ENCODE peak calls at places on chromosomes 5 and 9, in six cellular contexts. One of them, this sample, is unnamed.

GRCh38 chr5:123875444-123876264 is 363.7 kb downstream of the CSNK1G3 start:
- DNase-seq in suprapubic skin: no peak
- DNase-seq in uterus: no peak
- DNase-seq in WTC11: peak
- DNase-seq in RWPE1: no peak
- DNase-seq in thyroid gland: peak
- DNase-seq in this sample: no peak

GRCh38 chr5:59430066-59430702 is 463.3 kb downstream of the PDE4D start:
- DNase-seq in WTC11: no peak
- DNase-seq in thyroid gland: no peak
- DNase-seq in suprapubic skin: no peak
- DNase-seq in RWPE1: no peak
- DNase-seq in uterus: no peak
- DNase-seq in this sample: no peak

GRCh38 chr5:38453506-38453905 is 102.9 kb downstream of the LIFR start:
- DNase-seq in uterus: no peak
- DNase-seq in thyroid gland: no peak
- DNase-seq in suprapubic skin: no peak
- DNase-seq in RWPE1: no peak
- DNase-seq in WTC11: no peak
- DNase-seq in this sample: no peak

GRCh38 chr5:168609806-168610482 is 30.8 kb upstream of the PANK3 start:
- DNase-seq in RWPE1: no peak
- DNase-seq in suprapubic skin: no peak
- DNase-seq in thyroid gland: no peak
- DNase-seq in WTC11: no peak
- DNase-seq in uterus: no peak
- DNase-seq in this sample: no peak

GRCh38 chr5:367358-368130 is 46.0 kb downstream of the AHRR start:
- DNase-seq in uterus: no peak
- DNase-seq in RWPE1: no peak
- DNase-seq in suprapubic skin: no peak
- DNase-seq in WTC11: peak
- DNase-seq in thyroid gland: no peak
- DNase-seq in this sample: peak

GRCh38 chr5:94916619-94917018 is 298.1 kb downstream of the SLF1 start:
- DNase-seq in uterus: no peak
- DNase-seq in suprapubic skin: no peak
- DNase-seq in RWPE1: no peak
- DNase-seq in thyroid gland: peak
- DNase-seq in WTC11: no peak
- DNase-seq in this sample: no peak

GRCh38 chr5:176144508-176144907 is 93.7 kb upstream of the SIMC1 start:
- DNase-seq in suprapubic skin: no peak
- DNase-seq in RWPE1: no peak
- DNase-seq in thyroid gland: no peak
- DNase-seq in uterus: no peak
- DNase-seq in WTC11: no peak
- DNase-seq in this sample: no peak

GRCh38 chr9:127562271-127562780 is 49.8 kb upstream of the STXBP1 start:
- DNase-seq in RWPE1: no peak
- DNase-seq in uterus: no peak
- DNase-seq in WTC11: no peak
- DNase-seq in thyroid gland: no peak
- DNase-seq in suprapubic skin: no peak
- DNase-seq in this sample: no peak

GRCh38 chr9:128554155-128554862 is 1.9 kb downstream of the SPTAN1 start:
- DNase-seq in RWPE1: peak
- DNase-seq in thyroid gland: peak
- DNase-seq in uterus: peak
- DNase-seq in WTC11: peak
- DNase-seq in suprapubic skin: peak
- DNase-seq in this sample: no peak

GRCh38 chr5:10288600-10289213 is 19.0 kb downstream of the CMBL start:
- DNase-seq in suprapubic skin: peak
- DNase-seq in RWPE1: peak
- DNase-seq in thyroid gland: peak
- DNase-seq in WTC11: no peak
- DNase-seq in uterus: no peak
- DNase-seq in this sample: no peak

GRCh38 chr5:142798099-142798768 is 28.1 kb downstream of the ARHGAP26 start:
- DNase-seq in uterus: no peak
- DNase-seq in suprapubic skin: no peak
- DNase-seq in RWPE1: no peak
- DNase-seq in WTC11: no peak
- DNase-seq in thyroid gland: no peak
- DNase-seq in this sample: no peak

GRCh38 chr9:133100518-133101355 is 20.3 kb downstream of the RALGDS start:
- DNase-seq in uterus: no peak
- DNase-seq in suprapubic skin: peak
- DNase-seq in thyroid gland: no peak
- DNase-seq in RWPE1: no peak
- DNase-seq in WTC11: no peak
- DNase-seq in this sample: no peak

GRCh38 chr5:98454904-98455303 is 318.6 kb upstream of the RGMB start:
- DNase-seq in RWPE1: peak
- DNase-seq in thyroid gland: no peak
- DNase-seq in WTC11: no peak
- DNase-seq in suprapubic skin: no peak
- DNase-seq in uterus: no peak
- DNase-seq in this sample: no peak

GRCh38 chr5:176889321-176890280 is 9.5 kb downstream of the HK3 start:
- DNase-seq in thyroid gland: no peak
- DNase-seq in suprapubic skin: no peak
- DNase-seq in uterus: no peak
- DNase-seq in WTC11: no peak
- DNase-seq in RWPE1: no peak
- DNase-seq in this sample: peak

GRCh38 chr5:90792725-90793124 is 234.1 kb downstream of the ADGRV1 start:
- DNase-seq in suprapubic skin: no peak
- DNase-seq in RWPE1: no peak
- DNase-seq in WTC11: no peak
- DNase-seq in thyroid gland: no peak
- DNase-seq in uterus: no peak
- DNase-seq in this sample: no peak

GRCh38 chr5:98510111-98510510 is 263.4 kb upstream of the RGMB start:
- DNase-seq in thyroid gland: no peak
- DNase-seq in RWPE1: no peak
- DNase-seq in suprapubic skin: no peak
- DNase-seq in uterus: no peak
- DNase-seq in WTC11: no peak
- DNase-seq in this sample: no peak

GRCh38 chr9:11319477-11320060 is 706.8 kb upstream of the PTPRD start:
- DNase-seq in thyroid gland: no peak
- DNase-seq in suprapubic skin: no peak
- DNase-seq in WTC11: peak
- DNase-seq in uterus: no peak
- DNase-seq in RWPE1: peak
- DNase-seq in this sample: no peak

GRCh38 chr5:82164957-82165698 is 113.0 kb downstream of the RPS23 start:
- DNase-seq in thyroid gland: no peak
- DNase-seq in RWPE1: peak
- DNase-seq in WTC11: peak
- DNase-seq in uterus: no peak
- DNase-seq in suprapubic skin: no peak
- DNase-seq in this sample: no peak

GRCh38 chr5:90962481-90962880 is 403.9 kb downstream of the ADGRV1 start:
- DNase-seq in WTC11: no peak
- DNase-seq in thyroid gland: no peak
- DNase-seq in RWPE1: no peak
- DNase-seq in uterus: no peak
- DNase-seq in suprapubic skin: no peak
- DNase-seq in this sample: no peak

GRCh38 chr9:114718801-114719221 is 36.8 kb upstream of the TEX48 start:
- DNase-seq in uterus: no peak
- DNase-seq in thyroid gland: no peak
- DNase-seq in suprapubic skin: no peak
- DNase-seq in RWPE1: peak
- DNase-seq in WTC11: no peak
- DNase-seq in this sample: no peak

GRCh38 chr5:9354336-9355081 is 191.4 kb downstream of the SEMA5A start:
- DNase-seq in RWPE1: no peak
- DNase-seq in WTC11: no peak
- DNase-seq in suprapubic skin: no peak
- DNase-seq in uterus: no peak
- DNase-seq in thyroid gland: no peak
- DNase-seq in this sample: no peak

GRCh38 chr9:136438909-136439549 is 616 bp downstream of the INPP5E start:
- DNase-seq in WTC11: peak
- DNase-seq in suprapubic skin: no peak
- DNase-seq in thyroid gland: peak
- DNase-seq in RWPE1: peak
- DNase-seq in uterus: peak
- DNase-seq in this sample: no peak

GRCh38 chr5:89396262-89396975 is 513.4 kb upstream of the MEF2C start:
- DNase-seq in RWPE1: no peak
- DNase-seq in uterus: no peak
- DNase-seq in WTC11: no peak
- DNase-seq in thyroid gland: no peak
- DNase-seq in suprapubic skin: no peak
- DNase-seq in this sample: no peak

GRCh38 chr5:34847056-34847455 is 8.1 kb downstream of the TTC23L start:
- DNase-seq in suprapubic skin: no peak
- DNase-seq in uterus: no peak
- DNase-seq in RWPE1: no peak
- DNase-seq in WTC11: no peak
- DNase-seq in thyroid gland: no peak
- DNase-seq in this sample: no peak

GRCh38 chr9:21890696-21891095 is 88.3 kb downstream of the MTAP start:
- DNase-seq in RWPE1: no peak
- DNase-seq in WTC11: no peak
- DNase-seq in thyroid gland: no peak
- DNase-seq in suprapubic skin: no peak
- DNase-seq in uterus: no peak
- DNase-seq in this sample: no peak

GRCh38 chr5:8956659-8957058 is 589.2 kb downstream of the SEMA5A start:
- DNase-seq in suprapubic skin: no peak
- DNase-seq in RWPE1: no peak
- DNase-seq in uterus: no peak
- DNase-seq in thyroid gland: no peak
- DNase-seq in WTC11: no peak
- DNase-seq in this sample: no peak

GRCh38 chr5:885529-885928 is 7.1 kb downstream of the BRD9 start:
- DNase-seq in RWPE1: no peak
- DNase-seq in WTC11: no peak
- DNase-seq in uterus: no peak
- DNase-seq in thyroid gland: no peak
- DNase-seq in suprapubic skin: peak
- DNase-seq in this sample: no peak

GRCh38 chr9:111961575-111961974 is 65.0 kb downstream of the UGCG start:
- DNase-seq in RWPE1: no peak
- DNase-seq in suprapubic skin: no peak
- DNase-seq in thyroid gland: peak
- DNase-seq in WTC11: no peak
- DNase-seq in uterus: no peak
- DNase-seq in this sample: no peak
- TF ChIP-seq CTCF in RWPE1: no peak
- TF ChIP-seq CTCF in suprapubic skin: no peak
- TF ChIP-seq CTCF in thyroid gland: no peak
- TF ChIP-seq CTCF in WTC11: no peak
- TF ChIP-seq CTCF in uterus: no peak
- TF ChIP-seq CTCF in this sample: no peak

DNA sequence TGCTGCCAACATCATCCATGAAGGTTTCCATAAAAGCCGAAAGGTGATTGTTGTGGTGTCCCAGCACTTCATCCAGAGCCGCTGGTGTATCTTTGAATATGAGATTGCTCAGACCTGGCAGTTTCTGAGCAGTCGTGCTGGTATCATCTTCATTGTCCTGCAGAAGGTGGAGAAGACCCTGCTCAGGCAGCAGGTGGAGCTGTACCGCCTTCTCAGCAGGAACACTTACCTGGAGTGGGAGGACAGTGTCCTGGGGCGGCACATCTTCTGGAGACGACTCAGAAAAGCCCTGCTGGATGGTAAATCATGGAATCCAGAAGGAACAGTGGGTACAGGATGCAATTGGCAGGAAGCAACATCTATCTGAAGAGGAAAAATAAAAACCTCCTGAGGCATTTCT is 10.1 kb downstream of the TLR4 start:
- DNase-seq in suprapubic skin: no peak
- DNase-seq in WTC11: peak
- DNase-seq in RWPE1: no peak
- DNase-seq in uterus: no peak
- DNase-seq in thyroid gland: no peak
- DNase-seq in this sample: no peak
- TF ChIP-seq CTCF in suprapubic skin: no peak
- TF ChIP-seq CTCF in WTC11: no peak
- TF ChIP-seq CTCF in RWPE1: no peak
- TF ChIP-seq CTCF in uterus: no peak
- TF ChIP-seq CTCF in thyroid gland: no peak
- TF ChIP-seq CTCF in this sample: no peak

GRCh38 chr5:67319935-67320725 is 123.5 kb upstream of the CD180 start:
- DNase-seq in WTC11: no peak
- DNase-seq in thyroid gland: no peak
- DNase-seq in uterus: no peak
- DNase-seq in suprapubic skin: no peak
- DNase-seq in RWPE1: peak
- DNase-seq in this sample: no peak
- TF ChIP-seq CTCF in WTC11: no peak
- TF ChIP-seq CTCF in thyroid gland: no peak
- TF ChIP-seq CTCF in uterus: no peak
- TF ChIP-seq CTCF in suprapubic skin: no peak
- TF ChIP-seq CTCF in RWPE1: no peak
- TF ChIP-seq CTCF in this sample: no peak

GRCh38 chr5:165723931-165724330 is 2218.5 kb downstream of the MAT2B start:
- DNase-seq in RWPE1: peak
- DNase-seq in suprapubic skin: no peak
- DNase-seq in thyroid gland: no peak
- DNase-seq in WTC11: no peak
- DNase-seq in uterus: no peak
- DNase-seq in this sample: no peak
- TF ChIP-seq CTCF in RWPE1: no peak
- TF ChIP-seq CTCF in suprapubic skin: no peak
- TF ChIP-seq CTCF in thyroid gland: no peak
- TF ChIP-seq CTCF in WTC11: no peak
- TF ChIP-seq CTCF in uterus: no peak
- TF ChIP-seq CTCF in this sample: no peak

GRCh38 chr5:159937580-159937979 is 21.3 kb downstream of the ADRA1B start:
- DNase-seq in thyroid gland: no peak
- DNase-seq in RWPE1: no peak
- DNase-seq in WTC11: no peak
- DNase-seq in suprapubic skin: no peak
- DNase-seq in uterus: no peak
- DNase-seq in this sample: no peak

GRCh38 chr5:159935946-159936345 is 19.7 kb downstream of the ADRA1B start:
- DNase-seq in RWPE1: no peak
- DNase-seq in thyroid gland: no peak
- DNase-seq in uterus: no peak
- DNase-seq in suprapubic skin: no peak
- DNase-seq in WTC11: no peak
- DNase-seq in this sample: no peak

GRCh38 chr5:159933531-159934485 is 17.5 kb downstream of the ADRA1B start:
- DNase-seq in uterus: no peak
- DNase-seq in WTC11: no peak
- DNase-seq in RWPE1: no peak
- DNase-seq in suprapubic skin: no peak
- DNase-seq in thyroid gland: peak
- DNase-seq in this sample: no peak

GRCh38 chr5:159936686-159937329 is 20.5 kb downstream of the ADRA1B start:
- DNase-seq in WTC11: no peak
- DNase-seq in RWPE1: peak
- DNase-seq in suprapubic skin: no peak
- DNase-seq in thyroid gland: peak
- DNase-seq in uterus: no peak
- DNase-seq in this sample: no peak
- TF ChIP-seq CTCF in WTC11: no peak
- TF ChIP-seq CTCF in RWPE1: no peak
- TF ChIP-seq CTCF in suprapubic skin: no peak
- TF ChIP-seq CTCF in thyroid gland: no peak
- TF ChIP-seq CTCF in uterus: no peak
- TF ChIP-seq CTCF in this sample: no peak